ENCODE peak calls at places on chromosomes 4 and X, in four cellular contexts. X, H, L and I are unnamed samples.

GRCh38 chr4:121696641-121697461 is at the start of gene ANXA5:
- DNase-seq in X (peak; percentile 93), L (peak; percentile 90), H (peak; percentile 88), I (peak; percentile 81)

GRCh38 chrX:2901367-2902036 is 27.6 kb downstream of the ARSD start:
- DNase-seq in H (peak; percentile 64), L (peak; percentile 50), X (peak; percentile 13), I (peak; percentile 3)

GRCh38 chrX:11239230-11239629 is 54.0 kb upstream of the AMELX start:
- DNase-seq in H (peak; percentile 77), L (peak; percentile 77), X (peak; percentile 45), I (peak; percentile 75)

GRCh38 chrX:37685452-37686347 is at the start of gene XK:
- DNase-seq in H (no peak), X (peak; percentile 39), L (peak; percentile 13), I (peak; percentile 11)

GRCh38 chr4:59818656-59819055 is 1381.5 kb upstream of the ADGRL3 start:
- DNase-seq in X (no peak), L (no peak), H (no peak), I (no peak)

GRCh38 chr4:78720994-78721677 is 55.0 kb upstream of the BMP2K start:
- DNase-seq in L (no peak), H (no peak), X (no peak), I (no peak)

GRCh38 chrX:77793950-77794349 is 7.9 kb upstream of the ATRX start:
- DNase-seq in L (no peak), H (no peak), X (no peak), I (no peak)

GRCh38 chr4:158410272-158410671 is 111.4 kb upstream of the RXFP1 start:
- DNase-seq in L (no peak), H (peak; percentile 22), X (peak; percentile 74), I (peak; percentile 55)

GRCh38 chr4:113131621-113132020 is 82.2 kb downstream of the ANK2 start:
- DNase-seq in H (no peak), X (no peak), L (no peak), I (no peak)

GRCh38 chr4:173413043-173413442 is 14.1 kb upstream of the SCRG1 start:
- DNase-seq in X (peak; percentile 94), L (peak; percentile 17), H (peak; percentile 57), I (peak; percentile 80)

GRCh38 chr4:88900432-88900831 is 156.6 kb downstream of the FAM13A start:
- DNase-seq in X (peak; percentile 71), L (peak; percentile 50), H (peak; percentile 81), I (peak; percentile 64)

GRCh38 chr4:101813604-101814003 is 23.1 kb downstream of the BANK1 start:
- DNase-seq in L (no peak), X (no peak), H (no peak), I (no peak)

GRCh38 chrX:38627683-38628082 is 66.3 kb downstream of the TSPAN7 start:
- DNase-seq in H (peak; percentile 8), X (peak; percentile 37), L (no peak), I (peak; percentile 36)

GRCh38 chrX:13897571-13897970 is 80.7 kb upstream of the GPM6B start:
- DNase-seq in X (no peak), L (no peak), H (no peak), I (peak; percentile 58)

GRCh38 chr4:158915683-158916241 is 146.9 kb downstream of the FNIP2 start:
- DNase-seq in X (no peak), L (no peak), H (no peak), I (peak; percentile 49)

GRCh38 chrX:28625223-28625622 is 38.0 kb downstream of the IL1RAPL1 start:
- DNase-seq in X (no peak), H (no peak), L (no peak), I (no peak)

GRCh38 chrX:19152762-19153161 is 30.5 kb upstream of the ADGRG2 start:
- DNase-seq in X (no peak), H (peak; percentile 5), L (no peak), I (peak; percentile 33)

GRCh38 chrX:21745756-21746155 is 12.2 kb downstream of the SMPX start:
- DNase-seq in X (peak; percentile 58), H (peak; percentile 25), L (peak; percentile 10), I (peak; percentile 37)

GRCh38 chr4:4226606-4227438 is at the start of gene OTOP1:
- DNase-seq in L (no peak), H (no peak), X (no peak), I (no peak)

GRCh38 chrX:73963682-73964081 is 340.3 kb upstream of the ZCCHC13 start:
- DNase-seq in X (no peak), H (no peak), L (no peak), I (peak; percentile 71)

GRCh38 chrX:29488919-29489318 is 726.4 kb upstream of the MAGEB2 start:
- DNase-seq in X (peak; percentile 31), H (no peak), L (no peak), I (no peak)

GRCh38 chr4:147723316-147723715 is 8.6 kb upstream of the ARHGAP10 start:
- DNase-seq in X (no peak), H (no peak), L (peak; percentile 85), I (peak; percentile 76)

GRCh38 chrX:43716144-43716543 is 60.0 kb downstream of the MAOA start:
- DNase-seq in X (no peak), L (no peak), H (no peak), I (no peak)

GRCh38 chr4:22417408-22417807 is 98.5 kb downstream of the ADGRA3 start:
- DNase-seq in X (peak; percentile 15), L (no peak), H (no peak), I (no peak)

GRCh38 chrX:13092455-13092941 is 48.1 kb upstream of the FAM9C start:
- DNase-seq in X (no peak), H (no peak), L (no peak), I (no peak)

GRCh38 chr4:5517372-5517771 is 191.0 kb downstream of the EVC2 start:
- DNase-seq in L (peak; percentile 47), X (peak; percentile 21), H (peak; percentile 63), I (no peak)

GRCh38 chr4:3802571-3803474 is 36.6 kb downstream of the ADRA2C start:
- DNase-seq in L (no peak), X (no peak), H (no peak), I (no peak)

GRCh38 chrX:48107717-48108116 is 22.7 kb upstream of the SPACA5B start:
- DNase-seq in L (no peak), H (no peak), X (no peak), I (no peak)

DNA sequence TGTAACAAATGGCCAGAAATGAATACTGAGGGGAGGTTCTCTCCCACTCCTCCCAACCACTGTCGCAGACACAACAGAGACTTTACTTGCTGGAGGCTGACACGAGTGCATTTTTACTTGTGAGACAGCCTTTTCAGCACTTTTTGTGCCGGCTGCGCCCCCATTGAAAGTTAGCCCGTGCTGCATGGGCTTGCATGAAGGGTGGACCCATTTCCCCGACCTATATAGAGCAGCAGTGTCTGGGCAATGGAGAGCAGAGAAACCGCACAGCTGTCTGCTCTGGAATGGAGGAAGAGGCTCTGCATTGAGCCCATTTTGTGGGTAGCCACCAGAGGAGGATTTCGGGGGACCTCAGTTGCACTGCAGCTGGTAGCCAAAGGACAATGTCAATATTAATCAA is 208.8 kb downstream of the UGT8 start:
- DNase-seq in H (no peak), X (no peak), L (no peak), I (no peak)
- H3K4me3 ChIP-seq in H (no peak overlapping the region), X (no peak overlapping the region), L (no peak overlapping the region), I (no peak overlapping the region)

DNA sequence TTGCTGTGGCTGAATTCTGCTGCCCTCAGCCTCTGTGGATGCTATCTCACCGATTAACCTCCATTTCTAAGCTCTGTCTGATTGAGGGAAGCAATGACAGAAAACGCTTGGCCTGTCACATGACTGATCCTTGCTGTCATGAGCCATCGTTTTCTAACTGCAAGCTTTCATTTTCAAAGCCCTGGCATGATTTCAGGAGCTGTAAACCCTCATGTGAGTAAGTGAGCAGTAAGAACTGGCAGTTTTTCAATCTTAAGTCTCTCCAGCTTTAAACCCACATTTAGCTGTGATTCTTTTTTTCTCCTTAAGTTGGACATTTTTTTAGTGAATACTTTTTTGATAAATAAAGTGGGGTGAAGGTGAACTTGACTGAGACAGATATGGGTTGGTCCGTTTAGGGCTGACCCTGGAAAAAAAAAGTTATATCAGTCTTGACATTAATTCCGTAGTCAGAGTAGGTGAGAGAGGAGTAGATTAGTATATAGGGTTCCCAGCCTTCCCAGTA is 180.9 kb upstream of the PGRMC2 start:
- DNase-seq in L (peak; percentile 86), H (peak; percentile 99), X (peak; percentile 97), I (peak; percentile 100)
- H3K4me3 ChIP-seq in L (no peak overlapping the region), H (no peak overlapping the region), X (no peak overlapping the region), I (no peak overlapping the region)

DNA sequence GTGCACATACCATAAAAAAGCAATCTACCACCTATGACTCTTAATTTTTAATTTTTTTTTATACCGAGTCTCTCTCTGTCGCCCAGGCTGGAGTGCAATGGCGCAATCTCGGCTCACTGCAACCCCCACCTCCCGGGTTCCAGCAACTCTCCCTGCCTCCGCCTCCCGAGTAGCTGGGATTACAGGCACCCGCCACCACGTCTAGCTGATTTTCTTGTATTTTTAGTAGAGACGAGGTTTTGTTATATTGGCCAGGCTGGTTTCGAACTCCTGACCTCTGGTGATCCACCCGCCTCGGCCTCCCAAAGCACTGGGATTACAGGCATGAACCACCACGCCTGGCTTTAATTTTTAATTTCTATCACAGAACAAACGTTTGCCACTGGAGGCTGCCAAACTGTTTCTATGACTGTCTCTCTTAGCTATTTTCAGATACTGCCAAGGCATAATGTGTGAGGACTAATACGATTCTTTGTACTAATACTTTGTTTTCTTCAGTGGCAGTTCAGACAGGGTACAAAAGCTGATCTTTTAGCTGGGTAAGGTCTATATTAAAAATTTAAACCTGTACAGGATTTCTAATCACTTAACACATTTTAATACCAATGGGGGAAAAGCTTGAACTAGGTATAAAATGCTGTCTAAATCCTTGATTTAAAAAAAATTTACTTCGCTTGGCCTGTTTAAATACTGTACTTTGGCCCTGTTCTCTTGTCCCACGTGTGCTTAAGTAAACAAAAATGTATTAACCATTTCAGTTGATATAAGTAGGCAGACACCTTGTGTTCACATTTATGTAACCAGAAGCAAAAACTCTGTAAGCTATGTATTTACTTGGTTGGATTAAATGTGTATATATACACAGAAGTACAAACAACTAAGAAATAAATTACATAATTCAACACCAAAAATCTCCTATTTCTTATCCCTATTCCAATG is 2.3 kb downstream of the PGRMC2 start:
- DNase-seq in X (no peak), H (no peak), L (no peak), I (peak; percentile 79)
- H3K4me3 ChIP-seq in X (peak overlapping the region; percentile 87), H (peak overlapping the region; percentile 98), L (peak overlapping the region; percentile 51), I (peak overlapping the region; percentile 69)

DNA sequence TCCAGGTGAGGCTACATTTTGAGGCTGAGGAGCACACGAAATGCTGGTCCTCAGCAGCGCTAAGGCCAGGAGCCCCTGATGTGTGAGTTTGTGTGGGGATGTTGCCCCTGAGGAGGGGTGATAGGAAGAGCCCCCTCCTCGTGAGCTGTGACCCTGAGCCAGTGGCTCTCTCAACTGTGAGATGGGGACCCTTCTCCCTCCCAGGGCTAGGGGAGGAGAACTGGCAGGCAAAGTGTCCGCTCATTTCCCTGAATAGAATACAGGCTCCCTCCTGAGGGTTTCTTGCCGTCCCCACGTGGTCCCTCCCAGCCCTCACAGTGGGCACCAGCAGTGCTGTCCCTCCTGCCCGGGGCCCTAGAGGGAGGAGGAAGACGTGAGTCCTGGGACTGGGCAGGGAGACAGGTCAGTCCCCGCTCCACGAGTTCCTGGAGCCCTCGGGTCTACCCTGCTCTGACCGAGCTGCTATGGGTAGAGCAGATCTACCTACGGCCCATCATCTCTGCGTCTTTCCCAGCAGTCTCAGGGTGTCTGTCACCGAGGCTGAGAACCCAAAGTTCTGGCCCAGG is 21.0 kb upstream of the TBC1D14 start:
- DNase-seq in X (no peak), L (no peak), H (no peak), I (no peak)
- H3K4me3 ChIP-seq in X (no peak overlapping the region), L (no peak overlapping the region), H (no peak overlapping the region), I (no peak overlapping the region)

GRCh38 chr4:152308925-152309324 is 227.0 kb downstream of the FBXW7 start:
- DNase-seq in L (no peak), X (no peak), H (no peak), I (no peak)
- H3K4me3 ChIP-seq in L (no peak overlapping the region), X (no peak overlapping the region), H (no peak overlapping the region), I (no peak overlapping the region)